ENCODE peak calls at places on chromosome 11, in nine cellular contexts. E, N, I, F, L, T, M, D and G are unnamed samples.
A peak's percentile ranks its signal among the peaks of the same experiment; 100 is the strongest.

GRCh38 chr11:67468509-67468834 is 579 bp downstream of the TMEM134 start:
- DNase-seq in T (no peak), E (no peak), D (no peak), N (no peak), I (no peak), F (peak; percentile 58), M (no peak), L (no peak), G (no peak)

GRCh38 chr11:76234704-76235232 is 28.5 kb upstream of the WNT11 start:
- DNase-seq in L (no peak), D (no peak), F (no peak), M (no peak), E (peak; percentile 62), I (no peak), N (peak; percentile 47), T (peak; percentile 52), G (peak; percentile 76)

GRCh38 chr11:92279056-92279455 is 54.4 kb downstream of the FAT3 start:
- DNase-seq in E (no peak), M (no peak), I (no peak), D (no peak), L (no peak), F (no peak), T (no peak), N (no peak), G (no peak)

GRCh38 chr11:79362358-79362757 is 78.5 kb downstream of the TENM4 start:
- DNase-seq in D (no peak), I (no peak), L (no peak), E (no peak), T (no peak), F (no peak), N (no peak), M (no peak), G (no peak)

GRCh38 chr11:66418168-66418985 is 2.5 kb upstream of the NPAS4 start:
- DNase-seq in M (peak; percentile 94), E (peak; percentile 58), F (peak; percentile 96), I (peak; percentile 56), L (peak; percentile 97), D (peak; percentile 97), T (peak; percentile 41), N (peak; percentile 80), G (peak; percentile 78)

GRCh38 chr11:128890543-128891409 is at the start of gene KCNJ5:
- DNase-seq in M (no peak), E (peak; percentile 59), D (no peak), T (no peak), L (no peak), F (peak; percentile 78), N (peak; percentile 40), I (no peak), G (peak; percentile 44)

GRCh38 chr11:4044971-4045646 is 49.5 kb upstream of the RRM1 start:
- DNase-seq in T (no peak), E (no peak), F (no peak), I (no peak), L (peak; percentile 40), M (no peak), D (no peak), N (no peak), G (no peak)

GRCh38 chr11:64186205-64187165 is 514 bp downstream of the STIP1 start:
- DNase-seq in T (no peak), F (peak; percentile 48), E (no peak), N (no peak), I (peak; percentile 29), D (peak; percentile 2), M (no peak), L (no peak), G (no peak)

GRCh38 chr11:57150454-57150917 is 31.3 kb upstream of the LRRC55 start:
- DNase-seq in F (no peak), E (no peak), I (no peak), T (no peak), M (peak; percentile 14), L (peak; percentile 51), N (no peak), D (peak; percentile 1), G (no peak)

GRCh38 chr11:29914203-29914930 is 102.5 kb downstream of the KCNA4 start:
- DNase-seq in D (no peak), M (no peak), L (peak; percentile 9), E (no peak), N (no peak), I (no peak), T (no peak), F (no peak), G (no peak)

GRCh38 chr11:62921201-62921572 is at the start of gene CHRM1:
- DNase-seq in L (no peak), E (no peak), D (no peak), I (peak; percentile 22), T (no peak), M (no peak), N (no peak), F (no peak), G (no peak)

GRCh38 chr11:65920035-65920802 is 993 bp downstream of the DRAP1 start:
- DNase-seq in D (no peak), N (peak; percentile 24), F (no peak), M (no peak), T (no peak), I (peak; percentile 29), L (no peak), E (no peak), G (peak; percentile 55)

GRCh38 chr11:115874843-115875242 is 370.6 kb upstream of the CADM1 start:
- DNase-seq in T (no peak), L (no peak), F (no peak), E (no peak), D (no peak), M (no peak), I (no peak), N (no peak), G (no peak)

GRCh38 chr11:115168229-115168671 is 336.0 kb downstream of the CADM1 start:
- DNase-seq in L (no peak), D (no peak), T (no peak), M (peak; percentile 26), E (no peak), F (no peak), N (no peak), I (no peak), G (no peak)

GRCh38 chr11:72793081-72793451 is 781 bp downstream of the STARD10 start:
- DNase-seq in D (no peak), F (no peak), L (no peak), T (no peak), I (no peak), N (no peak), E (no peak), M (no peak), G (no peak)

GRCh38 chr11:118061401-118062125 is 15.3 kb upstream of the TMPRSS4 start:
- DNase-seq in T (no peak), E (no peak), D (no peak), L (no peak), M (no peak), I (peak; percentile 3), N (no peak), F (no peak), G (no peak)

GRCh38 chr11:65485820-65486219 is 13.0 kb upstream of the MALAT1 start:
- DNase-seq in N (no peak), I (no peak), L (no peak), M (no peak), F (peak; percentile 13), D (no peak), T (no peak), E (no peak), G (no peak)

GRCh38 chr11:111069076-111069475 is 176.4 kb upstream of the POU2AF2 start:
- DNase-seq in N (no peak), T (no peak), I (no peak), F (peak; percentile 76), L (peak; percentile 62), D (peak; percentile 81), M (peak; percentile 23), E (no peak), G (no peak)
- TF ChIP-seq CTCF in N (no peak), T (no peak), I (no peak), F (peak; percentile 63), L (peak; percentile 52), D (peak; percentile 62), M (peak; percentile 37), E (no peak), G (no peak)

GRCh38 chr11:36463781-36464180 is 46.3 kb downstream of the TRAF6 start:
- DNase-seq in M (peak; percentile 74), T (no peak), I (no peak), N (no peak), L (peak; percentile 40), E (no peak), F (peak; percentile 16), D (peak; percentile 59), G (no peak)
- H3K4me1 ChIP-seq in M (peaks cover 24% of the 10 kb centered on the region), T (no peaks in the 10 kb centered on the region), I (no peaks in the 10 kb centered on the region), N (no peaks in the 10 kb centered on the region), L (no peaks in the 10 kb centered on the region), E (peaks cover 1% of the 10 kb centered on the region), F (no peaks in the 10 kb centered on the region), D (peaks cover 14% of the 10 kb centered on the region), G (no peaks in the 10 kb centered on the region)

DNA sequence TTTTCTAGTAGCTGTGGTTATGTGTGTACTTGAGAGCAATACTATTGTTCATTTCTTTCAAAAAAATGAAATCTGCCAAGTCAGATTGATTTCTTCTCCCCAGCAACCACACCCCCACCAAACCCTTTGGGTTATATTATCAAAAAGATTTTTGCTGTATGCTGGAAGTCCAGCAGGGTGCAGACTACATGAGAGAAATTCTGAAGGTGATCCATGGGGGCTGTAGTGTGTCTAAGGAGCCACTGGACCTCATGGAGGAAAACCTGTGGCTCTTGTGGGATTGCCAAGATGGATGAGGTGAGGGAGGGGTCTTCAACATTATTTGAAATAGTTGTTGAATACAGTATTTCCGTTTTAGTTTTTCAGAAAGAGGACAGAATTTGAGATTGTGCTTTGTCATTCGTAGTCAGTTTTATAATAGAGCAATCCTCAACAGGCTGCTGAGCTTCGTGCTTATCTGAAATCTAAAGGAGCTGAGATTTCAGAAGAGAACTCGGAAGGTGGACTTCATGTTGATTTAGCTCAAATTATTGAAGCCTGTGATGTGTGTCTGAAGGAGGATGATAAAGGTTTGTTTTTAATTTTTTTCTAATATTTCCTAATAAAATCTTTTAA is 3.1 kb downstream of the EIF3M start:
- DNase-seq in D (peak; percentile 24), F (peak; percentile 27), L (peak; percentile 33), M (no peak), E (no peak), T (no peak), I (no peak), N (no peak), G (no peak)
- TF ChIP-seq CTCF in D (peak; percentile 22), F (peak; percentile 35), L (peak; percentile 45), M (peak; percentile 32), E (no peak), T (no peak), I (no peak), N (peak; percentile 25), G (no peak)

DNA sequence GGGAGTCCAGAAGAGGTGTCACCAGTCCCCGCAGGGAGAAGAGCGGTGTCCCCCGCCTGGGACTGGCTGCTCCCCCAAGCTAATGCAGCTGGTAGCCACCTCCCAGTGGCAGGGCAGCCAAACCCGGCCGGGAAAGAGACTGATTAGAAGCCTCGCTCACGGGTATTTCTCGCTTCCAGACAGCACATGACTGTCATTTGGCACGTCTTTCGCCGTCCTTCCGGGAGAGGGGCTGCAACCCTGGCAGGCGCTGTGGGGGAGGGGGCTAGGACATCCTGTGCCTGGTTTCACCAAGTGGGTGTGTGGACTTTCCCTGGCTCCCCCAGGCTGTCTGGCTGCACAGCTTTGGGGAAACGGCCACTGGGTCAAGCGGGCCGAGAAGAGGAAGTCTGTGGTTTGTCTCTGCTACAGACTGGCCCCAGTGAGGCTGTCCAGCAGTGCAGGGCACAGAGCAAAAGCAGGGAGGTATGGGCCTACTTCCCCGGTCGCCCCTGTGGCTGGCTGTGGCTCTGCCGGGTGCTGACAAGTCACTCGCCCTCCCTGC is 3.8 kb downstream of the CD81 start:
- DNase-seq in T (peak; percentile 80), M (no peak), F (no peak), N (peak; percentile 80), L (peak; percentile 79), D (no peak), E (peak; percentile 93), I (peak; percentile 70), G (peak; percentile 35)
- H3K4me1 ChIP-seq in T (peaks cover 21% of the 10 kb centered on the region), M (peaks cover 42% of the 10 kb centered on the region), F (peaks cover 16% of the 10 kb centered on the region), N (peaks cover 95% of the 10 kb centered on the region), L (peaks cover 22% of the 10 kb centered on the region), D (peaks cover 36% of the 10 kb centered on the region), E (peaks cover 69% of the 10 kb centered on the region), I (peaks cover 75% of the 10 kb centered on the region), G (peaks cover 42% of the 10 kb centered on the region)